ENCODE peak calls at places on chromosome 5, in seven cellular contexts. M is neuronal stem cell, X is H1, Z is IMR-90, N is mesendoderm, E is trophoblast cell, F is mesenchymal stem cell. W is an unnamed sample.
A peak's percentile ranks its signal among the peaks of the same experiment; 100 is the strongest.

GRCh38 chr5:32346869-32347268 is 34.1 kb upstream of the MTMR12 start:
- DNase-seq in X (no peak), F (no peak), Z (no peak), N (peak; percentile 32), M (no peak), E (no peak), W (no peak)

GRCh38 chr5:119515192-119515591 is 62.9 kb downstream of the HSD17B4 start:
- DNase-seq in X (no peak), F (peak; percentile 14), E (no peak), N (no peak), Z (peak; percentile 45), M (no peak), W (no peak)

GRCh38 chr5:142290574-142291299 is 34.1 kb downstream of the SPRY4 start:
- DNase-seq in Z (peak; percentile 20), F (no peak), E (no peak), M (no peak), N (peak; percentile 95), X (no peak), W (no peak)

GRCh38 chr5:172542651-172543131 is 88.4 kb upstream of the SH3PXD2B start:
- DNase-seq in E (no peak), N (no peak), F (no peak), X (peak; percentile 42), Z (no peak), M (no peak), W (no peak)

GRCh38 chr5:134506054-134507039 is 19.1 kb upstream of the JADE2 start:
- DNase-seq in X (peak; percentile 67), N (peak; percentile 99), E (peak; percentile 82), F (peak; percentile 54), Z (no peak), M (no peak), W (peak; percentile 92)

GRCh38 chr5:176596689-176597416 is 13.1 kb downstream of the GPRIN1 start:
- DNase-seq in M (no peak), Z (no peak), X (peak; percentile 78), F (peak; percentile 35), N (peak; percentile 52), E (peak; percentile 57), W (peak; percentile 76)

GRCh38 chr5:109298794-109299193 is 111.0 kb downstream of the PJA2 start:
- DNase-seq in Z (no peak), X (no peak), M (no peak), F (no peak), N (no peak), E (no peak), W (no peak)

GRCh38 chr5:35679351-35679750 is 61.7 kb downstream of the SPEF2 start:
- DNase-seq in F (no peak), E (no peak), N (no peak), X (no peak), Z (no peak), M (no peak), W (no peak)

GRCh38 chr5:91433861-91434260 is 50.7 kb upstream of the ARRDC3 start:
- DNase-seq in Z (no peak), M (no peak), F (no peak), E (no peak), N (no peak), X (no peak), W (no peak)

GRCh38 chr5:121744577-121744976 is 107.1 kb upstream of the FTMT start:
- DNase-seq in M (no peak), X (no peak), Z (no peak), E (no peak), N (no peak), F (no peak), W (no peak)

GRCh38 chr5:103428411-103428871 is 134.1 kb downstream of the NUDT12 start:
- DNase-seq in M (no peak), Z (peak; percentile 86), N (no peak), E (no peak), F (no peak), X (no peak), W (no peak)

GRCh38 chr5:136809382-136809781 is 444.0 kb upstream of the TRPC7 start:
- DNase-seq in E (no peak), Z (no peak), N (no peak), F (peak; percentile 35), X (no peak), M (no peak), W (no peak)

GRCh38 chr5:177491429-177491945 is 5.9 kb downstream of the PDLIM7 start:
- DNase-seq in F (peak; percentile 68), X (peak; percentile 99), E (peak; percentile 73), M (peak; percentile 79), N (peak; percentile 91), Z (no peak), W (peak; percentile 92)

GRCh38 chr5:74953961-74954720 is 88.0 kb upstream of the FAM169A start:
- DNase-seq in Z (peak; percentile 77), E (peak; percentile 96), X (no peak), F (peak; percentile 28), M (no peak), N (no peak), W (no peak)

GRCh38 chr5:160850439-160850838 is 1.6 kb downstream of the ATP10B start:
- DNase-seq in N (peak; percentile 32), Z (no peak), M (no peak), F (no peak), E (peak; percentile 76), X (no peak), W (no peak)

GRCh38 chr5:10323588-10324488 is 16.1 kb upstream of the CMBL start:
- DNase-seq in Z (peak; percentile 29), M (no peak), E (no peak), X (no peak), F (peak; percentile 75), N (peak; percentile 16), W (no peak)

GRCh38 chr5:63154480-63155309 is 576.1 kb downstream of the LRRC70 start:
- DNase-seq in Z (no peak), X (no peak), N (peak; percentile 26), F (no peak), E (no peak), M (no peak), W (no peak)

GRCh38 chr5:1205255-1206180 is 4.1 kb downstream of the SLC6A19 start:
- DNase-seq in X (no peak), F (no peak), M (no peak), Z (no peak), E (no peak), N (no peak), W (no peak)

GRCh38 chr5:123549256-123549904 is 37.4 kb downstream of the CSNK1G3 start:
- DNase-seq in E (no peak), F (no peak), N (no peak), X (no peak), Z (no peak), M (no peak), W (no peak)

GRCh38 chr5:36982146-36982545 is 105.6 kb downstream of the NIPBL start:
- DNase-seq in Z (peak; percentile 74), E (peak; percentile 78), M (no peak), X (no peak), F (no peak), N (no peak), W (no peak)

GRCh38 chr5:5767286-5767928 is 344.9 kb downstream of the ICE1 start:
- DNase-seq in E (no peak), M (no peak), F (no peak), X (no peak), N (no peak), Z (no peak), W (no peak)

GRCh38 chr5:13278148-13278547 is 666.3 kb downstream of the DNAH5 start:
- DNase-seq in E (peak; percentile 7), X (no peak), Z (no peak), M (no peak), N (peak; percentile 10), F (no peak), W (no peak)

GRCh38 chr5:1172670-1173404 is 28.6 kb upstream of the SLC6A19 start:
- DNase-seq in M (no peak), Z (no peak), X (no peak), E (no peak), F (no peak), N (peak; percentile 20), W (no peak)

GRCh38 chr5:132629230-132629944 is 28.6 kb upstream of the IL13 start:
- DNase-seq in N (no peak), E (no peak), F (no peak), X (no peak), M (no peak), Z (no peak), W (no peak)

GRCh38 chr5:74581988-74582365 is 58.6 kb downstream of the ENC1 start:
- DNase-seq in F (no peak), X (no peak), N (no peak), E (no peak), M (no peak), Z (no peak), W (no peak)

GRCh38 chr5:166594552-166594951 is 1696.9 kb upstream of the WWC1 start:
- DNase-seq in Z (no peak), N (no peak), M (no peak), X (no peak), F (no peak), E (no peak), W (no peak)

GRCh38 chr5:166596043-166596442 is 1695.4 kb upstream of the WWC1 start:
- DNase-seq in E (no peak), N (no peak), Z (no peak), X (no peak), F (no peak), M (no peak), W (no peak)

DNA sequence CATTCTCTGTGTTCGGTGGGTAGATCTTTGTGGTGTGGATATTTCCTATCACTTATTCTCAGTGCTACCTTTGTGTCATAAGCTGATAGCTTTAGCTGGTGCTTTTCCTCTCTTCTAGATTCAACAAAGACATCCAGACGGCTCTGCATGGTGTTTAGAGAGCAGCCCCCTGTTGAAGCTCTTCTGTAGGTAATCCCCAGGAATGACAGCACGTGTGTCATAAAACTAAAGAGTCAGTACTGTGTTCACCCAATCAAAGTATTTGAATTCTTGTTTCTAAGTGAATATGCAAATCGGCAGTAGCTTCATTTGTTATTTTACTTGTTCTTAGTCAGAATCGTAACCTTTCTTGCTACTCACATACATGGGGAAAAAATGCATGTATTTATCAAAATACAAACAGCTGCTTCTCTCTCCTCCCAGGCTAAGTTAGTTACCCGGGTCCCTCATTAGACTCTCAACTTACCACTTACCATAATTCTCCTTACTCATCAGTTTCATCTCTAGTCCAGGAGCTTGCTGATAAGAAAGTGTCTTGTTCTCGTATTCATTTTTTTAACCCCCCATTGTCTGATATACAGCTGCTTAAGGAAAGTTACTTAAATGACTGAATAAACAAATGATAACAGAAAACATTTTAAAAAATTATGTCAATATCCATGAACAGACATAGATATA is 1696.0 kb upstream of the WWC1 start:
- DNase-seq in X (no peak), E (no peak), F (no peak), N (peak; percentile 16), Z (no peak), M (no peak), W (no peak)
- H2BK120ac ChIP-seq in X (no peak overlapping the region), E (no peak overlapping the region), F (no peak overlapping the region), N (no peak overlapping the region), Z (no peak overlapping the region), M (no peak overlapping the region), W (no peak overlapping the region)

GRCh38 chr5:61320860-61321259 is 11.2 kb upstream of the ZSWIM6 start:
- DNase-seq in M (no peak), E (no peak), X (no peak), F (no peak), N (no peak), Z (no peak), W (no peak)
- H3K4ac ChIP-seq in M (no peak overlapping the region), E (no peak overlapping the region), X (no peak overlapping the region), F (peak overlapping the region; percentile 54), N (no peak overlapping the region), Z (no peak overlapping the region), W (no peak overlapping the region)

GRCh38 chr5:151267481-151268275 is 14.7 kb downstream of the GM2A start:
- DNase-seq in Z (no peak), F (no peak), E (peak; percentile 94), M (no peak), N (no peak), X (no peak), W (no peak)
- H4K8ac ChIP-seq in Z (no peak overlapping the region), F (no peak overlapping the region), E (no peak overlapping the region), M (no peak overlapping the region), N (no peak overlapping the region), X (no peak overlapping the region), W (no peak overlapping the region)

GRCh38 chr5:140262221-140262620 is 40.7 kb downstream of the PFDN1 start:
- DNase-seq in Z (no peak), F (no peak), X (no peak), E (no peak), M (no peak), N (no peak), W (no peak)
- H2BK120ac ChIP-seq in Z (no peak overlapping the region), F (no peak overlapping the region), X (no peak overlapping the region), E (no peak overlapping the region), M (no peak overlapping the region), N (no peak overlapping the region), W (no peak overlapping the region)